ENCODE peak calls at places on chromosomes 1 and 21, in six cellular contexts. X is WTC11, I is GM13976, E is NCI-H2171 treated with DMSO at 0.1 percent for 48 hours, H is RCC 7860, N is WERI-Rb-1. D is an unnamed sample.
A peak's percentile ranks its signal among the peaks of the same experiment; 100 is the strongest.

GRCh38 chr1:117093870-117094621 is 27.5 kb downstream of the TRIM45 start:
- DNase-seq in X (peak; percentile 16), I (no peak), E (peak; percentile 64), H (peak; percentile 46), N (no peak), D (no peak)

GRCh38 chr1:15948600-15949452 is 27.1 kb downstream of the ZBTB17 start:
- DNase-seq in X (no peak), I (peak; percentile 71), E (no peak), H (peak; percentile 96), N (no peak), D (no peak)

GRCh38 chr1:230109871-230110667 is 43.0 kb downstream of the GALNT2 start:
- DNase-seq in X (no peak), I (peak; percentile 85), E (no peak), H (no peak), N (peak; percentile 77), D (no peak)

GRCh38 chr1:228020686-228021525 is 14.1 kb downstream of the WNT3A start:
- DNase-seq in X (peak; percentile 9), I (peak; percentile 15), E (no peak), H (no peak), N (no peak), D (no peak)

GRCh38 chr21:32137266-32137665 is 141.6 kb downstream of the MIS18A start:
- DNase-seq in X (no peak), I (no peak), E (no peak), H (no peak), N (no peak), D (no peak)

GRCh38 chr21:40516336-40516735 is 330.6 kb downstream of the DSCAM start:
- DNase-seq in X (peak; percentile 18), I (no peak), E (no peak), H (no peak), N (no peak), D (no peak)

GRCh38 chr1:2334883-2335534 is 56.3 kb downstream of the MORN1 start:
- DNase-seq in X (no peak), I (no peak), E (no peak), H (no peak), N (no peak), D (no peak)

GRCh38 chr1:22792396-22793171 is 81.9 kb downstream of the EPHB2 start:
- DNase-seq in X (peak; percentile 64), I (no peak), E (no peak), H (no peak), N (no peak), D (no peak)

GRCh38 chr1:44338136-44338535 is 16.9 kb downstream of the ERI3 start:
- DNase-seq in X (no peak), I (no peak), E (no peak), H (no peak), N (no peak), D (no peak)

GRCh38 chr1:55474168-55474786 is 259.1 kb upstream of the USP24 start:
- DNase-seq in X (no peak), I (no peak), E (no peak), H (peak; percentile 28), N (no peak), D (no peak)

GRCh38 chr1:165144757-165145397 is 211.6 kb downstream of the LMX1A start:
- DNase-seq in X (peak; percentile 71), I (peak; percentile 32), E (peak; percentile 70), H (peak; percentile 14), N (peak; percentile 81), D (peak; percentile 4)

GRCh38 chr21:45299026-45299863 is 11.6 kb upstream of the POFUT2 start:
- DNase-seq in X (no peak), I (no peak), E (no peak), H (no peak), N (no peak), D (no peak)